ENCODE peak calls at places on chromosomes 6 and 20, in four cellular contexts. P is GM12878, K is IMR-90, L is K562. F is an unnamed sample.

GRCh38 chr6:398558-399078 is 7.1 kb downstream of the IRF4 start:
- DNase-seq in P (no peak), K (no peak), L (no peak), F (no peak)

GRCh38 chr6:106883808-106884262 is 90.7 kb downstream of the CD24 start:
- DNase-seq in K (no peak), L (no peak), P (no peak), F (no peak)

GRCh38 chr6:118708055-118708454 is 56.7 kb upstream of the CEP85L start:
- DNase-seq in P (no peak), K (peak), L (no peak), F (no peak)

GRCh38 chr20:41182296-41183212 is 45.2 kb downstream of the PLCG1 start:
- DNase-seq in L (no peak), P (no peak), K (no peak), F (no peak)

GRCh38 chr20:61589055-61589385 is 337.0 kb downstream of the CDH4 start:
- DNase-seq in P (no peak), K (peak), L (no peak), F (no peak)

GRCh38 chr6:14159090-14159489 is 41.5 kb downstream of the CD83 start:
- DNase-seq in P (no peak), K (no peak), L (no peak), F (no peak)

GRCh38 chr20:57919059-57919458 is 209.2 kb upstream of the PMEPA1 start:
- DNase-seq in P (no peak), L (no peak), K (no peak), F (no peak)

GRCh38 chr6:166223091-166223490 is 55.4 kb upstream of the TBXT start:
- DNase-seq in P (no peak), K (no peak), L (peak), F (no peak)

GRCh38 chr20:10469599-10469998 is 34.5 kb downstream of the SLX4IP start:
- DNase-seq in L (peak), K (peak), P (no peak), F (peak)

GRCh38 chr6:138966870-138967269 is 21.2 kb downstream of the REPS1 start:
- DNase-seq in P (no peak), L (no peak), K (no peak), F (no peak)

GRCh38 chr6:87636313-87636712 is 46.4 kb downstream of the ORC3 start:
- DNase-seq in P (no peak), K (no peak), L (no peak), F (no peak)

GRCh38 chr20:50009521-50010454 is 27.0 kb downstream of the SNAI1 start:
- DNase-seq in K (no peak), P (no peak), L (no peak), F (peak)

GRCh38 chr6:87731080-87731479 is 29.0 kb upstream of the AKIRIN2 start:
- DNase-seq in P (no peak), K (no peak), L (no peak), F (no peak)

GRCh38 chr6:17866876-17867444 is 120.5 kb downstream of the KIF13A start:
- DNase-seq in K (no peak), L (no peak), P (no peak), F (no peak)

GRCh38 chr6:17867880-17868279 is 119.6 kb downstream of the KIF13A start:
- DNase-seq in K (peak), L (no peak), P (no peak), F (no peak)

GRCh38 chr6:17865243-17865642 is 122.2 kb downstream of the KIF13A start:
- DNase-seq in K (peak), P (no peak), L (no peak), F (no peak)

GRCh38 chr6:17863971-17864754 is 123.3 kb downstream of the KIF13A start:
- DNase-seq in P (no peak), K (peak), L (no peak), F (no peak)

GRCh38 chr6:17865798-17866725 is 121.4 kb downstream of the KIF13A start:
- DNase-seq in K (peak), L (no peak), P (no peak), F (no peak)
- TF ChIP-seq RFX5 in K (no peak), L (no peak), P (no peak), F (no peak)

DNA sequence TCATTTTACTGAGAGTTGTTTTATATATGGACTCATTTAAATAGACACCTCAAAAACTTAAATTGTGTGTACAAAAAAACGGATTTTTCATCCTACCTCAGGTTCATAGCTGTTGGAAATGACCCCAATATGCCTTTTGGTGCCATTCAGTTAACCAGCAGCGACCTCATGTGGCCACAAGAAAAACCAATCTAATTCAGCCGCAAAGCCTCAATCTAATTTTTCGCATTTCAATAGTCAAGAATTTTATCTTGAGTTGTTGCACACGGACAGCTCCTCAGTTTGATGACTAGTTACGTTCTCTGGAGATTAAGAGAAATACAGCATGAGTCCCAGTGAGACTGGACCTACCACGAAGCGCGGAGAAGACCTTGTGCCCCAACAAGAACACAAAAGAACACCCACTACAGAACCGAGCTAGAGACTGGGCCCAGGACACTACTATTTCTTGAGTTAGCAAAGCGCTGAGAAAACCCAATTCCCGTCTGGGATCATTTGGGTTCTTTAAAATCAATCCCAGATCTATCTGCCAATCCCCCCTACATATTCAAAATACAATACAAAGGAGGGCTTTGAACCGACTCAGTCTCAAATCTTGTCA is 1.1 kb downstream of the TCP11 start:
- DNase-seq in L (peak), P (peak), K (peak), F (no peak)
- TF ChIP-seq RAD21 in L (peak), P (peak), K (peak), F (peak)

GRCh38 chr6:170374571-170375444 is 68.2 kb downstream of the FAM120B start:
- DNase-seq in L (no peak), K (peak), P (no peak), F (no peak)
- TF ChIP-seq CHD1 in L (no peak), K (no peak), P (no peak), F (no peak)

GRCh38 chr6:154466971-154467679 is 43.4 kb downstream of the CNKSR3 start:
- DNase-seq in K (no peak), P (no peak), L (no peak), F (no peak)
- TF ChIP-seq RFX5 in K (no peak), P (no peak), L (no peak), F (no peak)

DNA sequence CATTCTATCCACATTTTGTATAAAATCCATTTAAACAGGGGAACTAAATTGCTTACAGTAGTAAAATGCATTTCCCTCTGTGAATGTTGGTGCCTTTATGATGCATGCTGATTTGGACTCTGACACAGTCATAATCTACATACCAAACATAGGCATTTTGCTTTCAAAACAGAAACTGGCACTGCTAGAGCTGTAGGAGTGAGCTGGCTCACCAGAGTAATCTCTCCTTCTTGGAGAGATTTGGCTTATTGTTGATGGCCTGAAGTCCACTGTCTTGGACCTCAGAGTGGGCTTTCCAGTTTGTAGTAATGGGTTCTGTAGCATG is 363.2 kb upstream of the FLRT3 start:
- DNase-seq in L (no peak), K (no peak), P (no peak), F (no peak)
- TF ChIP-seq RAD21 in L (no peak), K (no peak), P (no peak), F (no peak)

GRCh38 chr6:82094166-82094806 is 153.3 kb downstream of the IBTK start:
- DNase-seq in K (no peak), L (no peak), P (no peak), F (no peak)
- TF ChIP-seq CHD1 in K (no peak), L (no peak), P (no peak), F (no peak)

F was measured in H1.